ENCODE peak calls at places on chromosome 1, in four cellular contexts. P, X, D and V are unnamed samples. For H3K4me1, the result is how much of the 10 kb centered on the place peaks cover.

GRCh38 chr1:222171005-222171404 is 376.9 kb downstream of the HHIPL2 start:
- DNase-seq in P (no peak), X (no peak), D (no peak), V (peak)

GRCh38 chr1:90839323-90839722 is 122.2 kb upstream of the BARHL2 start:
- DNase-seq in P (no peak), X (no peak), D (no peak), V (no peak)

GRCh38 chr1:13699936-13700520 is at the start of gene PRDM2:
- DNase-seq in P (peak), X (no peak), D (no peak), V (peak)

GRCh38 chr1:23585321-23586022 is 26.2 kb upstream of the ID3 start:
- DNase-seq in P (no peak), X (peak), D (no peak), V (peak)

GRCh38 chr1:12499574-12500245 is 118.3 kb downstream of the DHRS3 start:
- DNase-seq in P (no peak), X (no peak), D (no peak), V (no peak)

GRCh38 chr1:171226757-171227370 is 21.4 kb upstream of the FMO1 start:
- DNase-seq in P (no peak), X (no peak), D (peak), V (peak)

GRCh38 chr1:43367026-43367903 is 546 bp downstream of the ELOVL1 start:
- DNase-seq in P (peak), X (peak), D (no peak), V (no peak)

GRCh38 chr1:192631749-192632148 is 4.2 kb upstream of the RGS13 start:
- DNase-seq in P (no peak), X (no peak), D (no peak), V (no peak)

GRCh38 chr1:8844421-8845063 is 27.1 kb upstream of the RERE start:
- DNase-seq in P (no peak), X (no peak), D (no peak), V (peak)

GRCh38 chr1:185348995-185349394 is 32.0 kb upstream of the IVNS1ABP start:
- DNase-seq in P (no peak), X (no peak), D (no peak), V (no peak)

GRCh38 chr1:225388372-225388771 is 39.5 kb downstream of the LBR start:
- DNase-seq in P (no peak), X (no peak), D (no peak), V (no peak)

GRCh38 chr1:3443759-3444697 is 10.4 kb upstream of the ARHGEF16 start:
- DNase-seq in P (peak), X (no peak), D (no peak), V (no peak)

GRCh38 chr1:235430991-235431390 is 63.8 kb downstream of the TBCE start:
- DNase-seq in P (no peak), X (no peak), D (no peak), V (no peak)

GRCh38 chr1:3787745-3788605 is 8.3 kb downstream of the LRRC47 start:
- DNase-seq in P (peak), X (no peak), D (no peak), V (no peak)

GRCh38 chr1:108570128-108570527 is 10.2 kb downstream of the EEIG2 start:
- DNase-seq in P (no peak), X (no peak), D (no peak), V (peak)

GRCh38 chr1:246187834-246188372 is 319.2 kb downstream of the SMYD3 start:
- DNase-seq in P (no peak), X (no peak), D (no peak), V (peak)

GRCh38 chr1:63643926-63644325 is 50.7 kb downstream of the PGM1 start:
- DNase-seq in P (peak), X (no peak), D (no peak), V (peak)
- H3K4me1 ChIP-seq in P (under half), X (under half), D (under half), V (under half)

GRCh38 chr1:110341872-110342331 is 2.7 kb downstream of the RBM15 start:
- DNase-seq in P (no peak), X (no peak), D (no peak), V (no peak)

GRCh38 chr1:110345480-110345879 is 6.3 kb downstream of the RBM15 start:
- DNase-seq in P (no peak), X (no peak), D (no peak), V (no peak)

GRCh38 chr1:110341146-110341871 is 2.1 kb downstream of the RBM15 start:
- DNase-seq in P (no peak), X (no peak), D (no peak), V (no peak)

GRCh38 chr1:110344152-110344551 is 5.0 kb downstream of the RBM15 start:
- DNase-seq in P (no peak), X (no peak), D (no peak), V (no peak)

DNA sequence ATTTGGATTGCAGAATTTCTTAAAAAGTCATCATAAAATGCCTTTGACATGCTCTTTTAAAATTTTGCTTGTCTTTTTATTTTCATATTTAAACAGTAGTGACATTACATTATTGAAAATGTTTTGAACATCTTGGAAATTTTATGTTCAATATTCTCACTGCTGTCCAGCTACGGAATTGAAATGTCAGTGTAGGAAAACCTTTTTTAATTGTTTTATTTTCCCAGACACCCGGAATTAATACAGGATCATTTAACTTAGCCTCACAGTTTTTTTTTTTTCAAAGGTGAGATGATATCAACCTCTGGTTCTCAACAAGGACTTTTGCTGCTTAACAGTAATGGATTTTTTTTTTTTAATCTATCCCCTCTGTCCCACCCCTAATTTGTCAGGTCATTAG is 4.1 kb downstream of the RBM15 start:
- DNase-seq in P (no peak), X (no peak), D (no peak), V (no peak)
- H3K4me3 ChIP-seq in P (peak), X (peak), D (no peak), V (peak)

DNA sequence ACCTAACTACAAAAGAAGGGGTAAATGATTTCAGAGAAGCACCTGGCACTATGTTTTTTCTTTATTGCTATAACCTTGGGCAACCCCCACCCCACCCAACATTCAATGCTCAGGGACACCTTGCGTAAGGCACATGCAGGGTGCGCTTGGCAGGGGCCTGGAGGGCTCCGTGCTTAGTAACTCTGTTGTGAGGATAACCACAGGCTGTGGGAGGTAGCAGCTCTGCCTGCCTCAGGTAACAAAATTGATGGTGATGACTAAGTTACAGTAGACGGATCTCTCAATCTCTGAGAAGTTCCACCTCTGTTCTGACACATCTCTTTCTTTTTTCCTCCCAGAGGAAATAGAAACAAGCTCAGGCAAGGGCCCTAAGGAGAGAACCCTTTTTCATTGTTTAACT is 8.7 kb upstream of the CCN1 start:
- DNase-seq in P (no peak), X (peak), D (no peak), V (no peak)
- H3K4me1 ChIP-seq in P (under half), X (half or more), D (under half), V (under half)

GRCh38 chr1:156417700-156418015 is 48.6 kb downstream of the RHBG start:
- DNase-seq in P (no peak), X (no peak), D (no peak), V (no peak)

GRCh38 chr1:156421939-156422601 is 53.1 kb downstream of the RHBG start:
- DNase-seq in P (no peak), X (no peak), D (no peak), V (no peak)

GRCh38 chr1:156421062-156421938 is 52.3 kb downstream of the RHBG start:
- DNase-seq in P (peak), X (peak), D (peak), V (peak)

GRCh38 chr1:156420209-156421061 is 51.4 kb downstream of the RHBG start:
- DNase-seq in P (no peak), X (peak), D (no peak), V (no peak)

DNA sequence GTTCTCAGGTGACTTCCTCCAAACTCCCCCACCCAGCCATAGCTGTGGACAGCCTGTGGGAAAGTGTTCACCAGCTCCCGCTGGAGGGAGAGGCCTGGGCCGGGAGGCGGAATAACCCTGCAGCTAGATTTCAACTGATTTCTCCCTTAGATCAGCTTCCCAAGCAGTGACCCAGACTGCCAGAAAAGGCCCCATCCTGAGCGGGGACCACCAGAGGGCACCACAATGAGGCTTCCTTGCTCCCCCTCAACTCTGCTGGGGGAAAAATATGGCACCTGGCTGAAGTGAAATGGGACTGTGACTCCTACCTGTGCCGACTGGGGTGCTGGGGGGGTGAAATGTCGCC is 50.8 kb downstream of the RHBG start:
- DNase-seq in P (no peak), X (peak), D (no peak), V (no peak)
- H3K4me3 ChIP-seq in P (peak), X (no peak), D (no peak), V (no peak)

GRCh38 chr1:31423418-31423947 is 10.5 kb downstream of the SERINC2 start:
- DNase-seq in P (no peak), X (no peak), D (no peak), V (no peak)

GRCh38 chr1:31424568-31424967 is 11.6 kb downstream of the SERINC2 start:
- DNase-seq in P (no peak), X (no peak), D (no peak), V (no peak)

GRCh38 chr1:31420716-31421115 is 7.7 kb downstream of the SERINC2 start:
- DNase-seq in P (no peak), X (no peak), D (no peak), V (no peak)

GRCh38 chr1:31421404-31422040 is 8.5 kb downstream of the SERINC2 start:
- DNase-seq in P (no peak), X (no peak), D (no peak), V (peak)

DNA sequence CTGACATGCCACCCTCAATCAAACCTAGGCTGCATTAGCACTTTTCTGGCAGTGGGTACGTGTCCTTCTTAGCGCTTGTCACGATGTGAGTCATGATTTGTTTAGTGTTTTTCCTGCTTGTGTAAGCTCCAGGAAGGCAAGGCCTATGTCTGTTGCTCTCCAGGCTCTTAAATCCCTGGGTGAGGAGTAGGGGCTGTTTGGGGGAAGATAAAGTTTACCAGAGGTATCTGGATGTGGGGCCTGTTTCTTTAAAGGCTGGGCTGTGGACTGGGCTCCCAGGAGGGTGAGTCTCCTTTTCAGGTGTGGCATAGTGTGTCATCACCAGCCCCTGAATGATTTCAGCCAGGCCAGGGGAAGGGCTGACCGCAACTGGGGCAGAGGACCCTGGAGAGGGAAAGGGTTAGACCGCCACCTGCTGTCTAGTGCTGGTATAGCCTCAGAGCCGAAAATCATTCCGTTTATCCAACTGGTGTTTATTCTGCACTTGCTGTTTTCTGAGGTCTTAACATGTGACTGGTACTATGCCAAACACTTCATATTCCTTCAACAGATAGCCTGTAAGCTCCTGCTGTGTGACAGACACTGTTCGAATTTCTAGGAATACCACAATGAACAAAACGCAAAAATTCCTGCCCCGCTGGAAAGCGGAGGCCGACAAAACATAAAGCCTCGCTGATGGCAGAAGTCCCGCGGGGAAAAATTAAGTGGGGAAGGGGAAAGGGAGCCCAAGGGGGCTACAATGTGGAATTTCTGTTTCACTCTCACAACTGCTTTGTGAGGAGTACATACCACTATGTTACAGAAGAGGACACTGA is 9.7 kb downstream of the SERINC2 start:
- DNase-seq in P (peak), X (peak), D (peak), V (peak)
- H3K4me1 ChIP-seq in P (under half), X (half or more), D (under half), V (under half)

DNA sequence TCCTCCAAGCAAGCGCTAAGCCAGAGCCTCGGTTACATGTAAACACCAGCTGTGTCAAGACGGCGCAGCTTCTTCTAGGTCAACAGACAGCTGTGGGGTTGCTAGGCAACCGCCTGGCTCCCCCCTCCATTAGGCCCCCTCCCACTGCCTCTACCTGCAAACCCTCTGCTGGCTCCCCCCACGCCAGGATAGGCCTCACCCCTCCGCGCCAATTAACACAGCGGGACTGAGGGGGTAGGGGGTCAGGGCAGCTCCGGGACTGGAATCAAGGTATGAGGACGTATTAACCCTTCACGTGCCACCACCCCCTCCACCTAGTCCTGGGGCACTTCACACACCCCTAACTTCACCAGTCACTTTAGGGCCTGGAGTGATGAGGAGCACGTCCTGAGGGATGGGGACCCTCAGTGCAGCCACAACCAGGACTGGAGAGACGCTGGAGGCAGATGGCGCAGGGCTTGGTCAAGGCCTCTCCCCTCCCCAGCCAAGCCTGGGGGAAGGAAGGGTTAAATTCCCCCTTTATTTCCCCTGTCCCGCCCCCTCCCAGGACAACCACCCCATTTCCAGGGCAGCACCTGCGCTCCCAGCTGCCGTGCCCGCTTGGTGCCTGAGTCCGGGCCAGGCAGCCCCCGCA is 37.4 kb upstream of the WASF2 start:
- DNase-seq in P (peak), X (no peak), D (peak), V (peak)
- H3K4me3 ChIP-seq in P (peak), X (peak), D (no peak), V (peak)

DNA sequence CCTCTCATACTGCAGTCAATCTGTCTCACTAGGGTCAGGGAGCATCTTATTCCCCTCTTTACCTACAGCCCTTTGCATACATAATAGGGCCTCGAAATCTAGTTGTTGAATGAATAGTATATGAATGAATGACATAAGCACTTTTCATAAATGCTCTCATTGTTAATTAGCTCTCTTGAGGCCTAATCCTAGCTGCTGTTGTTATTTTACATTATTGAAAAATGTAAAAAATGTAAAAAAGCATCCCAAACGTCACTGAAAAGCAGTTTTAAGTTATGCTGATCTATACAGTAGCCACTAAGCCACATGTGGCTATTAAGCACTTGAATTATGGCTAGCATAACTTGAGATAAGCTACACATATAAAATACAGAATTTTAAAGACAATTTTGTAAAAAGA is 18.5 kb upstream of the DNASE2B start:
- DNase-seq in P (no peak), X (no peak), D (no peak), V (no peak)
- H3K4me1 ChIP-seq in P (under half), X (under half), D (under half), V (under half)